ENCODE peak calls at places on chromosome 1, in seven cellular contexts. G is GM13976; Z is NCI-H1105 treated with DMSO at 0.1 percent for 48 hours; I is stimulated activated naive CD8-positive, alpha-beta T cell treated with anti-CD3 and anti-CD28 coated beads, Interleukin-15, amount 100 ng/mL, for 72 hours; B is pancreas; S is SK-N-MC; H is astrocyte of the cerebellum. R is an unnamed sample.

GRCh38 chr1:35454616-35455015 is 102.6 kb downstream of the KIAA0319L start:
- DNase-seq in G (no peak), I (no peak), S (no peak), H (no peak), B (no peak), Z (no peak), R (no peak)

GRCh38 chr1:181936768-181937581 is 124.5 kb downstream of the ZNF648 start:
- DNase-seq in G (peak; percentile 73), H (no peak), S (no peak), Z (peak; percentile 87), I (peak; percentile 54), B (peak; percentile 64), R (peak; percentile 75)

GRCh38 chr1:173536254-173536653 is 59.1 kb downstream of the PRDX6 start:
- DNase-seq in I (no peak), G (no peak), S (no peak), Z (no peak), B (no peak), H (no peak), R (no peak)

GRCh38 chr1:248631354-248632041 is 3.4 kb downstream of the OR2T11 start:
- DNase-seq in S (no peak), Z (no peak), H (no peak), G (no peak), B (no peak), I (no peak), R (no peak)

GRCh38 chr1:162678439-162678838 is 46.2 kb downstream of the DDR2 start:
- DNase-seq in I (no peak), G (no peak), Z (no peak), S (no peak), H (peak; percentile 68), B (no peak), R (no peak)

GRCh38 chr1:173527151-173527826 is 50.2 kb downstream of the PRDX6 start:
- DNase-seq in I (no peak), Z (peak; percentile 30), B (no peak), G (no peak), S (no peak), H (no peak), R (no peak)

GRCh38 chr1:53860967-53861411 is 22.9 kb upstream of the NDC1 start:
- DNase-seq in G (peak; percentile 59), S (peak; percentile 26), I (peak; percentile 34), Z (peak; percentile 77), B (no peak), H (peak; percentile 49), R (peak; percentile 58)

GRCh38 chr1:229130028-229130668 is 140.8 kb upstream of the RAB4A start:
- DNase-seq in B (no peak), S (no peak), I (no peak), Z (no peak), H (no peak), G (no peak), R (no peak)

GRCh38 chr1:228804640-228805413 is 69.5 kb downstream of the RHOU start:
- DNase-seq in B (no peak), Z (no peak), H (no peak), G (no peak), S (no peak), I (peak; percentile 33), R (no peak)

GRCh38 chr1:204172404-204173049 is 6.4 kb upstream of the REN start:
- DNase-seq in I (no peak), B (no peak), Z (no peak), S (no peak), H (no peak), G (no peak), R (no peak)

GRCh38 chr1:84669831-84670230 is 20.4 kb downstream of the SSX2IP start:
- DNase-seq in I (no peak), S (peak; percentile 22), B (no peak), Z (no peak), H (no peak), G (no peak), R (no peak)

GRCh38 chr1:203214889-203215288 is 14.6 kb downstream of the CHIT1 start:
- DNase-seq in H (no peak), Z (no peak), S (no peak), G (no peak), B (no peak), I (no peak), R (no peak)

GRCh38 chr1:246117066-246117791 is 389.9 kb downstream of the SMYD3 start:
- DNase-seq in Z (peak; percentile 15), B (no peak), I (peak; percentile 20), H (peak; percentile 43), S (no peak), G (peak; percentile 52), R (peak; percentile 52)